ENCODE peak calls at places on chromosomes 3 and 15, in seven cellular contexts. Z is esophagus muscularis mucosa, H is spleen, O is K562, F is GM23338, R is stomach, E is transverse colon. V is an unnamed sample.

GRCh38 chr3:59812188-59812587 is 762.4 kb upstream of the CFAP20DC start:
- DNase-seq in F (no peak), Z (no peak), R (no peak), E (no peak), H (no peak), O (no peak), V (no peak)

GRCh38 chr3:38085943-38086324 is 46.9 kb downstream of the DLEC1 start:
- DNase-seq in O (no peak), H (no peak), E (no peak), F (no peak), Z (no peak), R (no peak), V (no peak)

GRCh38 chr3:127473244-127474024 is 117.1 kb downstream of the TPRA1 start:
- DNase-seq in R (peak; percentile 45), F (peak; percentile 90), O (peak; percentile 40), H (no peak), E (no peak), Z (no peak), V (peak; percentile 50)

GRCh38 chr3:104102386-104102785 is 1264.3 kb upstream of the ALCAM start:
- DNase-seq in O (no peak), E (no peak), F (peak; percentile 77), H (no peak), R (no peak), Z (no peak), V (peak; percentile 15)

GRCh38 chr3:57827757-57828156 is 71.6 kb downstream of the SLMAP start:
- DNase-seq in O (no peak), R (no peak), E (no peak), H (no peak), F (no peak), Z (no peak), V (no peak)

GRCh38 chr3:182983811-182984210 is 3.5 kb upstream of the DCUN1D1 start:
- DNase-seq in Z (no peak), R (no peak), E (no peak), H (no peak), O (no peak), F (no peak), V (no peak)

GRCh38 chr15:41013698-41014414 is 60.6 kb downstream of the CHAC1 start:
- DNase-seq in E (no peak), H (no peak), F (no peak), Z (no peak), O (no peak), R (no peak), V (peak; percentile 8)

GRCh38 chr15:22780267-22780666 is 6.2 kb upstream of the NIPA1 start:
- DNase-seq in H (no peak), F (no peak), Z (no peak), R (no peak), O (no peak), E (no peak), V (no peak)

GRCh38 chr3:60636846-60637245 is 614.4 kb downstream of the FHIT start:
- DNase-seq in O (no peak), Z (no peak), E (no peak), H (no peak), R (no peak), F (peak; percentile 44), V (no peak)

GRCh38 chr3:196596355-196596754 is 27.9 kb downstream of the FBXO45 start:
- DNase-seq in Z (no peak), E (no peak), O (peak; percentile 29), R (no peak), H (no peak), F (no peak), V (no peak)

GRCh38 chr15:64905119-64905831 is 6.4 kb upstream of the ANKDD1A start:
- DNase-seq in H (peak; percentile 94), O (peak; percentile 81), R (peak; percentile 73), F (peak; percentile 98), E (peak; percentile 79), Z (peak; percentile 95), V (peak; percentile 76)

GRCh38 chr3:113898892-113899291 is 48.9 kb upstream of the ZDHHC23 start:
- DNase-seq in H (no peak), Z (no peak), O (no peak), R (no peak), F (no peak), E (no peak), V (no peak)

GRCh38 chr3:188712257-188712924 is 459.4 kb upstream of the TPRG1 start:
- DNase-seq in F (no peak), R (no peak), E (no peak), Z (no peak), O (no peak), H (no peak), V (no peak)

GRCh38 chr15:93017521-93017920 is 71.5 kb downstream of the RGMA start:
- DNase-seq in R (no peak), Z (no peak), F (no peak), O (no peak), E (no peak), H (no peak), V (no peak)

GRCh38 chr3:101635954-101636798 is 40.8 kb downstream of the ZBTB11 start:
- DNase-seq in Z (peak; percentile 64), H (peak; percentile 84), E (peak; percentile 56), O (peak; percentile 62), R (peak; percentile 58), F (peak; percentile 82), V (peak; percentile 46)

GRCh38 chr3:149395107-149396089 is 17.9 kb upstream of the TM4SF1 start:
- DNase-seq in O (no peak), F (no peak), Z (no peak), E (no peak), H (no peak), R (no peak), V (no peak)

GRCh38 chr3:111989061-111989678 is 9.6 kb upstream of the TAGLN3 start:
- DNase-seq in Z (no peak), F (peak; percentile 74), E (no peak), H (no peak), R (no peak), O (peak; percentile 10), V (no peak)

GRCh38 chr15:33808720-33809119 is 159.6 kb upstream of the CHRM5 start:
- DNase-seq in O (no peak), R (no peak), Z (no peak), F (no peak), E (no peak), H (no peak), V (no peak)

GRCh38 chr3:105364113-105364512 is 2.6 kb upstream of the ALCAM start:
- DNase-seq in E (no peak), F (no peak), R (no peak), O (no peak), H (no peak), Z (no peak), V (no peak)

GRCh38 chr15:58357529-58358476 is 74.0 kb upstream of the LIPC start:
- DNase-seq in R (no peak), F (peak; percentile 42), H (no peak), O (no peak), Z (peak; percentile 78), E (no peak), V (no peak)

GRCh38 chr3:24004171-24004938 is 59.3 kb downstream of the NR1D2 start:
- DNase-seq in Z (peak; percentile 19), H (no peak), O (no peak), E (no peak), F (no peak), R (no peak), V (no peak)

GRCh38 chr15:25903024-25903581 is 40.0 kb upstream of the ATP10A start:
- DNase-seq in F (no peak), Z (no peak), E (no peak), O (no peak), H (no peak), R (no peak), V (no peak)

GRCh38 chr15:48132874-48133273 is 12.1 kb downstream of the SLC24A5 start:
- DNase-seq in Z (no peak), O (no peak), E (no peak), R (no peak), H (no peak), F (no peak), V (no peak)

GRCh38 chr3:168003911-168004310 is 91.8 kb downstream of the GOLIM4 start:
- DNase-seq in H (no peak), O (no peak), Z (no peak), R (no peak), E (no peak), F (no peak), V (no peak)

GRCh38 chr15:101174152-101174920 is 77.5 kb downstream of the CHSY1 start:
- DNase-seq in H (no peak), O (no peak), Z (no peak), R (no peak), F (no peak), E (no peak), V (no peak)

GRCh38 chr3:155007729-155008128 is 72.4 kb upstream of the MME start:
- DNase-seq in E (no peak), H (no peak), Z (peak; percentile 14), R (no peak), F (no peak), O (no peak), V (no peak)

GRCh38 chr15:100256985-100257650 is 84.7 kb downstream of the ADAMTS17 start:
- DNase-seq in Z (no peak), R (peak; percentile 13), F (no peak), H (no peak), E (no peak), O (no peak), V (no peak)

GRCh38 chr15:92958105-92958504 is 58.0 kb downstream of the CHD2 start:
- DNase-seq in F (no peak), Z (no peak), R (no peak), O (no peak), H (no peak), E (no peak), V (no peak)

GRCh38 chr3:106829206-106829605 is 548.0 kb upstream of the CCDC54 start:
- DNase-seq in F (peak; percentile 59), H (no peak), Z (no peak), O (no peak), R (no peak), E (no peak), V (no peak)

DNA sequence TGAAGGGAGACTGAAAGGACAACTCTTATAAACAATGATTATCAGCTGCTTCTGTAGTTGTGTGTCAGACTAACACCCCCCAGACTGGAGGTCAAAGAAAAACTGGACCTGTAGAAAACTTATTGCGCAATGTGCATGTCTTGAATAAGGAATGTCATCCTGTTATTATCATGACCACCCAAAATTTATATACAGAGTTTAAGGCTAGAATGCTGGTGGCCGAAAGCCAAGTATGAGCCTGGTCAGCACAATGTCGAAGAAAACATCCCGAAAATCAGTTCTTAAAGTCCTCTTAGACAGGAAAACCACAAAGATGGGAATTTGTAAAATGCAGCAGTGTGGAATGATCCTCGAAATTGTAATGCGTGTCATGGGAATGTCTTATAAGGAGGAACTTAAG is 29.3 kb downstream of the RFTN1 start:
- DNase-seq in R (peak; percentile 40), F (no peak), Z (no peak), H (no peak), O (no peak), E (peak; percentile 42), V (no peak)
- TF ChIP-seq POLR2AphosphoS5 in R (peak; percentile 63), F (no peak), Z (no peak), H (no peak), O (no peak), E (peak; percentile 78), V (no peak)

GRCh38 chr3:184384856-184385422 is 5.1 kb downstream of the CHRD start:
- DNase-seq in O (no peak), H (no peak), F (no peak), R (no peak), Z (no peak), E (no peak), V (no peak)
- TF ChIP-seq POLR2AphosphoS5 in O (no peak), H (no peak), F (no peak), R (no peak), Z (no peak), E (no peak), V (no peak)

GRCh38 chr3:143065364-143065763 is 54.2 kb upstream of the CHST2 start:
- DNase-seq in H (no peak), E (no peak), R (no peak), F (no peak), Z (no peak), O (no peak), V (no peak)
- TF ChIP-seq POLR2AphosphoS5 in H (no peak), E (no peak), R (no peak), F (no peak), Z (no peak), O (no peak), V (no peak)

GRCh38 chr3:45545476-45545875 is 49.1 kb upstream of the LIMD1 start:
- DNase-seq in H (no peak), E (no peak), R (no peak), F (no peak), O (peak; percentile 87), Z (no peak), V (no peak)
- TF ChIP-seq POLR2AphosphoS5 in H (no peak), E (no peak), R (no peak), F (no peak), O (peak; percentile 44), Z (no peak), V (no peak)